ENCODE peak calls at places on chromosomes 6 and 20, in six cellular contexts. F, R, I, L, C and P are unnamed samples.

GRCh38 chr6:42520786-42521607 is 42.8 kb upstream of the UBR2 start:
- DNase-seq in C (no peak), F (no peak), I (no peak), R (peak), L (peak), P (peak)

GRCh38 chr6:33993091-33993490 is 152.8 kb downstream of the GRM4 start:
- DNase-seq in C (no peak), R (no peak), L (no peak), I (no peak), F (no peak), P (no peak)

GRCh38 chr6:5529733-5530132 is 268.4 kb downstream of the FARS2 start:
- DNase-seq in R (no peak), C (no peak), I (no peak), L (peak), F (no peak), P (peak)

GRCh38 chr6:6331393-6331792 is 10.9 kb upstream of the F13A1 start:
- DNase-seq in R (no peak), C (no peak), I (no peak), F (peak), L (no peak), P (no peak)

GRCh38 chr6:84332139-84333034 is 104.9 kb upstream of the CEP162 start:
- DNase-seq in R (no peak), L (peak), C (no peak), I (no peak), F (no peak), P (no peak)

GRCh38 chr20:50704971-50705370 is 13.6 kb upstream of the RIPOR3 start:
- DNase-seq in L (peak), F (peak), R (peak), I (no peak), C (no peak), P (peak)

GRCh38 chr6:109051301-109051700 is 43.3 kb downstream of the SESN1 start:
- DNase-seq in F (no peak), R (no peak), I (no peak), C (no peak), L (peak), P (no peak)

GRCh38 chr20:36919715-36920333 is 31.7 kb downstream of the SAMHD1 start:
- DNase-seq in C (peak), F (peak), I (peak), L (peak), R (peak), P (peak)

GRCh38 chr6:111920581-111920980 is 47.3 kb upstream of the FYN start:
- DNase-seq in C (no peak), L (no peak), I (no peak), F (no peak), R (no peak), P (no peak)

GRCh38 chr20:58514321-58515239 is 619 bp downstream of the APCDD1L start:
- DNase-seq in L (peak), I (no peak), C (no peak), F (no peak), R (peak), P (peak)

GRCh38 chr6:34391711-34392496 is 565 bp downstream of the NUDT3 start:
- DNase-seq in R (peak), L (peak), I (peak), F (peak), C (peak), P (peak)

GRCh38 chr6:10759884-10760329 is 12.3 kb downstream of the TMEM14B start:
- DNase-seq in C (peak), F (no peak), I (no peak), R (peak), L (peak), P (peak)

GRCh38 chr20:31675828-31676533 is 38.3 kb downstream of the COX4I2 start:
- DNase-seq in R (peak), I (no peak), L (peak), C (no peak), F (peak), P (no peak)

GRCh38 chr20:10476319-10476724 is 41.2 kb downstream of the SLX4IP start:
- DNase-seq in R (peak), L (no peak), F (no peak), C (no peak), I (no peak), P (peak)

GRCh38 chr20:56630086-56630493 is 984 bp downstream of the TFAP2C start:
- DNase-seq in L (peak), C (peak), I (no peak), F (no peak), R (peak), P (peak)

GRCh38 chr6:7146079-7146828 is 38.5 kb downstream of the RREB1 start:
- DNase-seq in L (peak), F (peak), I (no peak), C (peak), R (peak), P (peak)

GRCh38 chr20:58173091-58173490 is 55.4 kb downstream of the ANKRD60 start:
- DNase-seq in C (no peak), R (no peak), I (no peak), L (no peak), F (no peak), P (no peak)

GRCh38 chr6:52361347-52361944 is 505 bp upstream of the PAQR8 start:
- DNase-seq in F (peak), C (peak), L (peak), I (no peak), R (peak), P (peak)

GRCh38 chr6:78861509-78861908 is 5.8 kb upstream of the IRAK1BP1 start:
- DNase-seq in C (no peak), R (no peak), I (no peak), F (no peak), L (peak), P (peak)

GRCh38 chr20:51106011-51106410 is 83.1 kb upstream of the KCNG1 start:
- DNase-seq in C (no peak), F (no peak), L (peak), I (no peak), R (no peak), P (no peak)